ENCODE peak calls at places on chromosomes 4 and X, in seven cellular contexts. One of them, this sample, is unnamed.

GRCh38 chr4:89755210-89755609 is 81.8 kb downstream of the SNCA start:
- DNase-seq in MM.1S: no peak
- DNase-seq in uterus: no peak
- DNase-seq in ovary: no peak
- DNase-seq in A673: no peak
- DNase-seq in spleen: no peak
- DNase-seq in kidney: no peak
- DNase-seq in this sample: no peak

GRCh38 chr4:71456841-71457240 is 118.0 kb downstream of the SLC4A4 start:
- DNase-seq in uterus: no peak
- DNase-seq in A673: peak
- DNase-seq in ovary: no peak
- DNase-seq in kidney: no peak
- DNase-seq in spleen: no peak
- DNase-seq in MM.1S: no peak
- DNase-seq in this sample: no peak

GRCh38 chrX:71098951-71099506 is 3.4 kb downstream of the FOXO4 start:
- DNase-seq in uterus: no peak
- DNase-seq in spleen: peak
- DNase-seq in kidney: no peak
- DNase-seq in ovary: no peak
- DNase-seq in MM.1S: no peak
- DNase-seq in A673: no peak
- DNase-seq in this sample: no peak

GRCh38 chr4:151035321-151035720 is 20.2 kb upstream of the LRBA start:
- DNase-seq in MM.1S: no peak
- DNase-seq in spleen: no peak
- DNase-seq in ovary: no peak
- DNase-seq in A673: no peak
- DNase-seq in kidney: no peak
- DNase-seq in uterus: no peak
- DNase-seq in this sample: no peak

GRCh38 chr4:14222630-14223029 is 595.1 kb upstream of the BOD1L1 start:
- DNase-seq in uterus: no peak
- DNase-seq in spleen: no peak
- DNase-seq in A673: no peak
- DNase-seq in ovary: no peak
- DNase-seq in kidney: no peak
- DNase-seq in MM.1S: no peak
- DNase-seq in this sample: no peak

GRCh38 chrX:638482-639131 is 8.0 kb downstream of the SHOX start:
- DNase-seq in uterus: no peak
- DNase-seq in MM.1S: no peak
- DNase-seq in A673: no peak
- DNase-seq in ovary: no peak
- DNase-seq in spleen: peak
- DNase-seq in kidney: no peak
- DNase-seq in this sample: no peak

GRCh38 chr4:80963051-80963450 is 67.5 kb upstream of the BMP3 start:
- DNase-seq in kidney: no peak
- DNase-seq in uterus: no peak
- DNase-seq in MM.1S: no peak
- DNase-seq in ovary: no peak
- DNase-seq in A673: no peak
- DNase-seq in spleen: no peak
- DNase-seq in this sample: no peak

GRCh38 chr4:4659871-4660651 is 118.2 kb upstream of the STX18 start:
- DNase-seq in ovary: no peak
- DNase-seq in spleen: no peak
- DNase-seq in MM.1S: no peak
- DNase-seq in kidney: no peak
- DNase-seq in A673: peak
- DNase-seq in uterus: no peak
- DNase-seq in this sample: no peak

GRCh38 chrX:17814557-17814956 is 46.5 kb downstream of the RAI2 start:
- DNase-seq in A673: no peak
- DNase-seq in ovary: no peak
- DNase-seq in MM.1S: no peak
- DNase-seq in uterus: no peak
- DNase-seq in spleen: no peak
- DNase-seq in kidney: no peak
- DNase-seq in this sample: no peak

GRCh38 chrX:13387656-13388421 is 68.0 kb upstream of the ATXN3L start:
- DNase-seq in uterus: no peak
- DNase-seq in ovary: no peak
- DNase-seq in A673: no peak
- DNase-seq in MM.1S: no peak
- DNase-seq in kidney: no peak
- DNase-seq in spleen: no peak
- DNase-seq in this sample: no peak

GRCh38 chr4:71187399-71188196 is 151.2 kb upstream of the SLC4A4 start:
- DNase-seq in A673: peak
- DNase-seq in spleen: peak
- DNase-seq in kidney: peak
- DNase-seq in ovary: no peak
- DNase-seq in MM.1S: no peak
- DNase-seq in uterus: no peak
- DNase-seq in this sample: peak

GRCh38 chr4:110196206-110196870 is 2.1 kb downstream of the ELOVL6 start:
- DNase-seq in uterus: peak
- DNase-seq in kidney: peak
- DNase-seq in ovary: peak
- DNase-seq in A673: peak
- DNase-seq in spleen: peak
- DNase-seq in MM.1S: peak
- DNase-seq in this sample: peak

GRCh38 chrX:9682456-9682855 is 83.2 kb downstream of the GPR143 start:
- DNase-seq in ovary: no peak
- DNase-seq in A673: no peak
- DNase-seq in spleen: no peak
- DNase-seq in kidney: no peak
- DNase-seq in MM.1S: no peak
- DNase-seq in uterus: no peak
- DNase-seq in this sample: no peak

GRCh38 chr4:123661080-123661737 is 264.6 kb downstream of the SPRY1 start:
- DNase-seq in A673: peak
- DNase-seq in uterus: no peak
- DNase-seq in MM.1S: peak
- DNase-seq in spleen: no peak
- DNase-seq in kidney: no peak
- DNase-seq in ovary: no peak
- DNase-seq in this sample: no peak

GRCh38 chrX:72028701-72029470 is 102.8 kb downstream of the RTL5 start:
- DNase-seq in spleen: no peak
- DNase-seq in ovary: no peak
- DNase-seq in kidney: no peak
- DNase-seq in A673: no peak
- DNase-seq in uterus: no peak
- DNase-seq in MM.1S: no peak
- DNase-seq in this sample: no peak

GRCh38 chr4:183658362-183659028 is 490 bp downstream of the RWDD4 start:
- DNase-seq in uterus: no peak
- DNase-seq in A673: peak
- DNase-seq in ovary: peak
- DNase-seq in kidney: peak
- DNase-seq in MM.1S: no peak
- DNase-seq in spleen: peak
- DNase-seq in this sample: peak

GRCh38 chr4:53591372-53591892 is at the start of gene LNX1:
- DNase-seq in ovary: no peak
- DNase-seq in MM.1S: peak
- DNase-seq in A673: no peak
- DNase-seq in uterus: no peak
- DNase-seq in kidney: peak
- DNase-seq in spleen: no peak
- DNase-seq in this sample: peak

GRCh38 chr4:117971406-117971805 is 62.9 kb upstream of the NDST3 start:
- DNase-seq in kidney: no peak
- DNase-seq in A673: peak
- DNase-seq in ovary: no peak
- DNase-seq in MM.1S: no peak
- DNase-seq in uterus: no peak
- DNase-seq in spleen: no peak
- DNase-seq in this sample: no peak

GRCh38 chrX:27924718-27925117 is 56.5 kb downstream of the DCAF8L1 start:
- DNase-seq in A673: no peak
- DNase-seq in spleen: no peak
- DNase-seq in kidney: no peak
- DNase-seq in ovary: no peak
- DNase-seq in uterus: no peak
- DNase-seq in MM.1S: no peak
- DNase-seq in this sample: no peak

GRCh38 chr4:144646523-144647094 is 653 bp downstream of the HHIP start:
- DNase-seq in uterus: no peak
- DNase-seq in spleen: no peak
- DNase-seq in MM.1S: no peak
- DNase-seq in ovary: peak
- DNase-seq in kidney: peak
- DNase-seq in A673: peak
- DNase-seq in this sample: no peak

GRCh38 chrX:130098202-130098552 is 12.1 kb downstream of the ELF4 start:
- DNase-seq in ovary: no peak
- DNase-seq in A673: no peak
- DNase-seq in kidney: peak
- DNase-seq in uterus: no peak
- DNase-seq in MM.1S: no peak
- DNase-seq in spleen: no peak
- DNase-seq in this sample: no peak

GRCh38 chr4:35934370-35934981 is 309.8 kb downstream of the ARAP2 start:
- DNase-seq in uterus: no peak
- DNase-seq in spleen: no peak
- DNase-seq in kidney: no peak
- DNase-seq in A673: peak
- DNase-seq in ovary: no peak
- DNase-seq in MM.1S: peak
- DNase-seq in this sample: no peak

GRCh38 chrX:108435261-108435660 is 3.0 kb downstream of the COL4A6 start:
- DNase-seq in ovary: no peak
- DNase-seq in uterus: no peak
- DNase-seq in A673: no peak
- DNase-seq in kidney: no peak
- DNase-seq in spleen: no peak
- DNase-seq in MM.1S: no peak
- DNase-seq in this sample: no peak

GRCh38 chrX:119887721-119888425 is 7.8 kb upstream of the AKAP14 start:
- DNase-seq in spleen: peak
- DNase-seq in ovary: peak
- DNase-seq in kidney: peak
- DNase-seq in A673: peak
- DNase-seq in uterus: peak
- DNase-seq in MM.1S: no peak
- DNase-seq in this sample: peak

DNA sequence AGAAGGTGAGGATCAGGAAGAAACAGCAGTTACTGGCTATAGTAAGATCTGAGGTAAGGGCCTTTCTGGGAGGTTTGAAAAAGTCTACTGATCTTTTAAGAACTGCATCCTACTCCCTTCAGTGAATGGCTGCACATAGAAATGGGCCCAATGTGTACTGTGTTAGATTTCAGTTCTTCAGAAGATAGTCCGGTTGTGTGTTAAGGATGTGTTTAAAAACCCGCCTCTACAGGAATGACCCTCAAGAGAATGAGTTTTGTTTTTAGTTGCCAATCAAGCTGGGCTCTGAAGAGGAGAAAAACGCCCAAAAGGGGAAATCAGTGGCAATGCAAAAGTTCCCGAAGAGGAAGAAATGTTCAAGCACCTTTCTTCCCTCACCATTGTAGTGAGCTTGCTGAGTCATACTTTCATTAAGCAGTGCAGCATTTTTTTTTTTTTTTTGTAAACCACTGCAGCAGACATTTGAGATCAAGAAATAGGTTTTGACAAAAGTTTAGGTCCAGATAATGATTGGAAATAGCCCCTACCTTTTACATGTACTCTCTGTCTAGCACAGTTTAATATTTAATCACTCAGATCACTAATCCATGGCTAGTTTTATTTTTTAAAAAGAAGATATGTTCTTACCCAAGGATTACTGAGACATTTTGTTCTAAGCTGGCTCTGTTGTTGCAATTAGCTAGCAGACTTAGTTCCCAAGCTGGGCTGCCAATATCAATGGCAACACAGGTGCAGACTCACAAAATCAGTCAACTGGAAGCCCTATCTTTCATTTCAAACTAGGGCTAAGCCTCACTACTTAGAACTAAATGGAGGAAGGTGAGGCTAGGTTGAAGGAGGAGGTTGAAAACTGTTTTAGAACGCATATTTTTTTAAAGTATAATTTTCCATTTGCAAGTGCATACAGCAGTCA is 7.0 kb upstream of the TRPC5OS start:
- DNase-seq in uterus: no peak
- DNase-seq in kidney: no peak
- DNase-seq in spleen: no peak
- DNase-seq in A673: peak
- DNase-seq in ovary: no peak
- DNase-seq in MM.1S: peak
- DNase-seq in this sample: no peak
- H3K4me3 ChIP-seq in uterus: no peak
- H3K4me3 ChIP-seq in kidney: no peak
- H3K4me3 ChIP-seq in spleen: no peak
- H3K4me3 ChIP-seq in A673: no peak
- H3K4me3 ChIP-seq in ovary: no peak
- H3K4me3 ChIP-seq in MM.1S: peak
- H3K4me3 ChIP-seq in this sample: no peak

GRCh38 chr4:24850669-24851068 is 55.3 kb downstream of the SOD3 start:
- DNase-seq in MM.1S: no peak
- DNase-seq in A673: no peak
- DNase-seq in ovary: no peak
- DNase-seq in kidney: no peak
- DNase-seq in spleen: no peak
- DNase-seq in uterus: peak
- DNase-seq in this sample: no peak
- H3K27ac ChIP-seq in MM.1S: no peak
- H3K27ac ChIP-seq in A673: no peak
- H3K27ac ChIP-seq in ovary: no peak
- H3K27ac ChIP-seq in kidney: no peak
- H3K27ac ChIP-seq in spleen: no peak
- H3K27ac ChIP-seq in uterus: peak
- H3K27ac ChIP-seq in this sample: no peak

DNA sequence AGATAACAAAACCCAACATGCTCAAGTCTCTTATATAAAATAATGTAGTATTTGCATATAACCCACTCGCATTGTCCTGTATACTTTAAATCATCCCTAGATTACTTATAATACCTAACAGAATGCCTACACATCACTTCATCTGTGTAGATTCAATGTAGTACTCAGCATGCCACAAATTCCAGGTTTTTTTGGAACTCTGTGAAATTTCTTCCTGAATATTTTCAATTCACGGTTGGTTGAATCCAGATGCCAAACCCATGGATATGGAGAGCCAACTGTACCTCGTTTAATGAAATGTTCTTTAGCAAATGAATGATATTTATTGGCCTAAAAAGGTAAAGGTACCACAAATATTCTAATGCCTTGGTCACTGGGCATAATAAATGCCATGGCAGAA is 24.8 kb downstream of the CCNI start:
- DNase-seq in A673: no peak
- DNase-seq in spleen: no peak
- DNase-seq in kidney: no peak
- DNase-seq in MM.1S: no peak
- DNase-seq in uterus: no peak
- DNase-seq in ovary: no peak
- DNase-seq in this sample: no peak
- TF ChIP-seq CTCF in A673: no peak
- TF ChIP-seq CTCF in spleen: no peak
- TF ChIP-seq CTCF in kidney: no peak
- TF ChIP-seq CTCF in MM.1S: no peak
- TF ChIP-seq CTCF in uterus: no peak
- TF ChIP-seq CTCF in ovary: no peak
- TF ChIP-seq CTCF in this sample: no peak

GRCh38 chr4:55398966-55399365 is 3.2 kb downstream of the TMEM165 start:
- DNase-seq in MM.1S: no peak
- DNase-seq in uterus: no peak
- DNase-seq in spleen: no peak
- DNase-seq in A673: no peak
- DNase-seq in kidney: no peak
- DNase-seq in ovary: no peak
- DNase-seq in this sample: no peak
- H3K4me3 ChIP-seq in MM.1S: peak
- H3K4me3 ChIP-seq in uterus: peak
- H3K4me3 ChIP-seq in spleen: peak
- H3K4me3 ChIP-seq in A673: no peak
- H3K4me3 ChIP-seq in kidney: peak
- H3K4me3 ChIP-seq in ovary: no peak
- H3K4me3 ChIP-seq in this sample: peak

This sample was measured in lower lobe of right lung.